ENCODE peak calls at places on chromosome 16, in six cellular contexts. One of them, this sample, is unnamed.

GRCh38 chr16:10922328-10923145 is 19.7 kb downstream of the DEXI start:
- DNase-seq in LoVo: no peak
- DNase-seq in amniotic stem cell: no peak
- DNase-seq in CD4-positive, CD25-positive, alpha-beta regulatory T cell: no peak
- DNase-seq in stimulated activated naive CD4-positive, alpha-beta T cell: no peak
- DNase-seq in occipital lobe: no peak
- DNase-seq in this sample: no peak

GRCh38 chr16:19344224-19344801 is 58.8 kb downstream of the CLEC19A start:
- DNase-seq in CD4-positive, CD25-positive, alpha-beta regulatory T cell: no peak
- DNase-seq in LoVo: no peak
- DNase-seq in stimulated activated naive CD4-positive, alpha-beta T cell: no peak
- DNase-seq in amniotic stem cell: no peak
- DNase-seq in occipital lobe: no peak
- DNase-seq in this sample: no peak

GRCh38 chr16:50806099-50807062 is 64.5 kb downstream of the CYLD start:
- DNase-seq in CD4-positive, CD25-positive, alpha-beta regulatory T cell: peak; percentile 89
- DNase-seq in stimulated activated naive CD4-positive, alpha-beta T cell: peak; percentile 79
- DNase-seq in LoVo: peak; percentile 85
- DNase-seq in occipital lobe: peak; percentile 90
- DNase-seq in amniotic stem cell: peak; percentile 77
- DNase-seq in this sample: peak; percentile 78

GRCh38 chr16:72990003-72990521 is 57.9 kb downstream of the ZFHX3 start:
- DNase-seq in occipital lobe: peak; percentile 7
- DNase-seq in stimulated activated naive CD4-positive, alpha-beta T cell: no peak
- DNase-seq in CD4-positive, CD25-positive, alpha-beta regulatory T cell: no peak
- DNase-seq in LoVo: peak; percentile 46
- DNase-seq in amniotic stem cell: peak; percentile 25
- DNase-seq in this sample: peak; percentile 41

GRCh38 chr16:72818286-72818845 is 229.6 kb downstream of the ZFHX3 start:
- DNase-seq in CD4-positive, CD25-positive, alpha-beta regulatory T cell: no peak
- DNase-seq in amniotic stem cell: no peak
- DNase-seq in stimulated activated naive CD4-positive, alpha-beta T cell: no peak
- DNase-seq in occipital lobe: no peak
- DNase-seq in LoVo: no peak
- DNase-seq in this sample: no peak

GRCh38 chr16:5791011-5791410 is 693.4 kb upstream of the EEF2KMT start:
- DNase-seq in amniotic stem cell: no peak
- DNase-seq in LoVo: no peak
- DNase-seq in occipital lobe: no peak
- DNase-seq in stimulated activated naive CD4-positive, alpha-beta T cell: no peak
- DNase-seq in CD4-positive, CD25-positive, alpha-beta regulatory T cell: no peak
- DNase-seq in this sample: no peak

GRCh38 chr16:82603784-82604411 is 22.9 kb upstream of the CDH13 start:
- DNase-seq in CD4-positive, CD25-positive, alpha-beta regulatory T cell: no peak
- DNase-seq in stimulated activated naive CD4-positive, alpha-beta T cell: no peak
- DNase-seq in LoVo: peak; percentile 24
- DNase-seq in occipital lobe: peak; percentile 19
- DNase-seq in amniotic stem cell: peak; percentile 42
- DNase-seq in this sample: no peak

GRCh38 chr16:77298638-77299360 is 99.6 kb downstream of the SYCE1L start:
- DNase-seq in stimulated activated naive CD4-positive, alpha-beta T cell: no peak
- DNase-seq in amniotic stem cell: no peak
- DNase-seq in LoVo: peak; percentile 30
- DNase-seq in occipital lobe: no peak
- DNase-seq in CD4-positive, CD25-positive, alpha-beta regulatory T cell: no peak
- DNase-seq in this sample: peak; percentile 73

GRCh38 chr16:79272141-79272577 is 328.4 kb downstream of the MAF start:
- DNase-seq in stimulated activated naive CD4-positive, alpha-beta T cell: peak; percentile 8
- DNase-seq in occipital lobe: no peak
- DNase-seq in LoVo: no peak
- DNase-seq in CD4-positive, CD25-positive, alpha-beta regulatory T cell: peak; percentile 86
- DNase-seq in amniotic stem cell: no peak
- DNase-seq in this sample: no peak

GRCh38 chr16:6157806-6158205 is 1060.2 kb upstream of the EEF2KMT start:
- DNase-seq in CD4-positive, CD25-positive, alpha-beta regulatory T cell: no peak
- DNase-seq in occipital lobe: no peak
- DNase-seq in stimulated activated naive CD4-positive, alpha-beta T cell: no peak
- DNase-seq in amniotic stem cell: no peak
- DNase-seq in LoVo: no peak
- DNase-seq in this sample: no peak

GRCh38 chr16:67828651-67829050 is 13.5 kb upstream of the THAP11 start:
- DNase-seq in stimulated activated naive CD4-positive, alpha-beta T cell: no peak
- DNase-seq in occipital lobe: no peak
- DNase-seq in amniotic stem cell: no peak
- DNase-seq in LoVo: no peak
- DNase-seq in CD4-positive, CD25-positive, alpha-beta regulatory T cell: no peak
- DNase-seq in this sample: no peak

GRCh38 chr16:3478242-3478925 is 16.9 kb downstream of the C16orf90 start:
- DNase-seq in amniotic stem cell: no peak
- DNase-seq in LoVo: no peak
- DNase-seq in CD4-positive, CD25-positive, alpha-beta regulatory T cell: no peak
- DNase-seq in occipital lobe: no peak
- DNase-seq in stimulated activated naive CD4-positive, alpha-beta T cell: no peak
- DNase-seq in this sample: no peak

GRCh38 chr16:85238233-85238647 is 126.0 kb upstream of the CIBAR2 start:
- DNase-seq in CD4-positive, CD25-positive, alpha-beta regulatory T cell: no peak
- DNase-seq in amniotic stem cell: no peak
- DNase-seq in occipital lobe: peak; percentile 34
- DNase-seq in stimulated activated naive CD4-positive, alpha-beta T cell: no peak
- DNase-seq in LoVo: no peak
- DNase-seq in this sample: no peak

GRCh38 chr16:27922433-27922832 is 141.1 kb downstream of the GSG1L start:
- DNase-seq in stimulated activated naive CD4-positive, alpha-beta T cell: no peak
- DNase-seq in CD4-positive, CD25-positive, alpha-beta regulatory T cell: no peak
- DNase-seq in LoVo: no peak
- DNase-seq in occipital lobe: no peak
- DNase-seq in amniotic stem cell: no peak
- DNase-seq in this sample: no peak

GRCh38 chr16:154223-155030 is 2.0 kb downstream of the HBZ start:
- DNase-seq in CD4-positive, CD25-positive, alpha-beta regulatory T cell: no peak
- DNase-seq in amniotic stem cell: no peak
- DNase-seq in stimulated activated naive CD4-positive, alpha-beta T cell: no peak
- DNase-seq in LoVo: no peak
- DNase-seq in occipital lobe: no peak
- DNase-seq in this sample: no peak

GRCh38 chr16:24771132-24771778 is 41.8 kb downstream of the TNRC6A start:
- DNase-seq in LoVo: no peak
- DNase-seq in amniotic stem cell: no peak
- DNase-seq in CD4-positive, CD25-positive, alpha-beta regulatory T cell: peak; percentile 32
- DNase-seq in occipital lobe: no peak
- DNase-seq in stimulated activated naive CD4-positive, alpha-beta T cell: no peak
- DNase-seq in this sample: no peak

GRCh38 chr16:67339453-67339852 is 12.8 kb downstream of the LRRC36 start:
- DNase-seq in CD4-positive, CD25-positive, alpha-beta regulatory T cell: no peak
- DNase-seq in occipital lobe: no peak
- DNase-seq in stimulated activated naive CD4-positive, alpha-beta T cell: no peak
- DNase-seq in LoVo: no peak
- DNase-seq in amniotic stem cell: no peak
- DNase-seq in this sample: no peak

GRCh38 chr16:83147244-83147643 is 520.5 kb downstream of the CDH13 start:
- DNase-seq in occipital lobe: no peak
- DNase-seq in LoVo: no peak
- DNase-seq in stimulated activated naive CD4-positive, alpha-beta T cell: no peak
- DNase-seq in amniotic stem cell: no peak
- DNase-seq in CD4-positive, CD25-positive, alpha-beta regulatory T cell: no peak
- DNase-seq in this sample: no peak

GRCh38 chr16:85174871-85175723 is 62.8 kb upstream of the CIBAR2 start:
- DNase-seq in amniotic stem cell: no peak
- DNase-seq in occipital lobe: no peak
- DNase-seq in stimulated activated naive CD4-positive, alpha-beta T cell: no peak
- DNase-seq in LoVo: no peak
- DNase-seq in CD4-positive, CD25-positive, alpha-beta regulatory T cell: no peak
- DNase-seq in this sample: no peak

GRCh38 chr16:80968386-80969113 is 38.1 kb downstream of the CMC2 start:
- DNase-seq in LoVo: peak; percentile 54
- DNase-seq in amniotic stem cell: peak; percentile 23
- DNase-seq in stimulated activated naive CD4-positive, alpha-beta T cell: no peak
- DNase-seq in CD4-positive, CD25-positive, alpha-beta regulatory T cell: no peak
- DNase-seq in occipital lobe: no peak
- DNase-seq in this sample: no peak

GRCh38 chr16:75237398-75238131 is 13.9 kb downstream of the BCAR1 start:
- DNase-seq in LoVo: no peak
- DNase-seq in CD4-positive, CD25-positive, alpha-beta regulatory T cell: no peak
- DNase-seq in stimulated activated naive CD4-positive, alpha-beta T cell: no peak
- DNase-seq in amniotic stem cell: no peak
- DNase-seq in occipital lobe: no peak
- DNase-seq in this sample: no peak

GRCh38 chr16:54655171-54655590 is 275.5 kb upstream of the IRX5 start:
- DNase-seq in stimulated activated naive CD4-positive, alpha-beta T cell: no peak
- DNase-seq in CD4-positive, CD25-positive, alpha-beta regulatory T cell: no peak
- DNase-seq in occipital lobe: no peak
- DNase-seq in LoVo: no peak
- DNase-seq in amniotic stem cell: no peak
- DNase-seq in this sample: no peak

GRCh38 chr16:81486555-81487061 is 42.0 kb downstream of the CMIP start:
- DNase-seq in stimulated activated naive CD4-positive, alpha-beta T cell: no peak
- DNase-seq in amniotic stem cell: no peak
- DNase-seq in CD4-positive, CD25-positive, alpha-beta regulatory T cell: no peak
- DNase-seq in occipital lobe: no peak
- DNase-seq in LoVo: no peak
- DNase-seq in this sample: no peak

GRCh38 chr16:67265834-67266233 is 13.5 kb upstream of the PLEKHG4 start:
- DNase-seq in amniotic stem cell: no peak
- DNase-seq in occipital lobe: no peak
- DNase-seq in stimulated activated naive CD4-positive, alpha-beta T cell: no peak
- DNase-seq in CD4-positive, CD25-positive, alpha-beta regulatory T cell: no peak
- DNase-seq in LoVo: no peak
- DNase-seq in this sample: no peak